ENCODE peak calls at places on chromosome 7, in eight cellular contexts. H is uterus, S is sigmoid colon, L is prostate gland, P is GM12878, C is heart left ventricle, V is IMR-90, A is ovary. B is an unnamed sample.

GRCh38 chr7:44463169-44463808 is 27.2 kb downstream of the NUDCD3 start:
- DNase-seq in H (no peak), S (no peak), L (no peak), P (no peak), C (no peak), V (no peak), A (no peak), B (no peak)

GRCh38 chr7:149075286-149075685 is 15.2 kb downstream of the ZNF786 start:
- DNase-seq in H (no peak), S (peak), L (no peak), P (no peak), C (no peak), V (no peak), A (no peak), B (no peak)

GRCh38 chr7:67589178-67589577 is 592.5 kb downstream of the TYW1 start:
- DNase-seq in H (no peak), S (no peak), L (no peak), P (no peak), C (no peak), V (no peak), A (no peak), B (no peak)

GRCh38 chr7:135512135-135512887 is 2.4 kb upstream of the CNOT4 start:
- DNase-seq in H (no peak), S (no peak), L (no peak), P (peak), C (no peak), V (peak), A (no peak), B (no peak)

GRCh38 chr7:96657347-96658010 is 52.2 kb downstream of the SEM1 start:
- DNase-seq in H (no peak), S (no peak), L (no peak), P (no peak), C (no peak), V (no peak), A (no peak), B (no peak)

GRCh38 chr7:80900583-80901576 is 18.0 kb downstream of the SEMA3C start:
- DNase-seq in H (no peak), S (no peak), L (no peak), P (no peak), C (no peak), V (peak), A (peak), B (no peak)

GRCh38 chr7:50303082-50303893 is 1.2 kb upstream of the IKZF1 start:
- DNase-seq in H (no peak), S (no peak), L (no peak), P (no peak), C (no peak), V (no peak), A (no peak), B (no peak)

GRCh38 chr7:70752794-70753241 is 379.1 kb upstream of the GALNT17 start:
- DNase-seq in H (no peak), S (no peak), L (no peak), P (no peak), C (no peak), V (peak), A (no peak), B (no peak)

GRCh38 chr7:158322616-158323530 is 264.8 kb downstream of the PTPRN2 start:
- DNase-seq in H (no peak), S (no peak), L (no peak), P (no peak), C (no peak), V (no peak), A (no peak), B (no peak)

GRCh38 chr7:82347808-82348207 is 95.8 kb downstream of the CACNA2D1 start:
- DNase-seq in H (no peak), S (no peak), L (no peak), P (no peak), C (no peak), V (no peak), A (no peak), B (no peak)

GRCh38 chr7:153404781-153405279 is 645.3 kb downstream of the ACTR3B start:
- DNase-seq in H (no peak), S (no peak), L (no peak), P (no peak), C (no peak), V (no peak), A (no peak), B (no peak)

GRCh38 chr7:118129037-118129436 is 54.9 kb upstream of the LSM8 start:
- DNase-seq in H (no peak), S (no peak), L (no peak), P (no peak), C (no peak), V (no peak), A (no peak), B (no peak)

GRCh38 chr7:67309764-67310548 is 313.3 kb downstream of the TYW1 start:
- DNase-seq in H (no peak), S (no peak), L (no peak), P (no peak), C (no peak), V (no peak), A (no peak), B (no peak)

GRCh38 chr7:150735596-150736358 is 1.4 kb upstream of the GIMAP5 start:
- DNase-seq in H (no peak), S (no peak), L (no peak), P (no peak), C (no peak), V (no peak), A (no peak), B (no peak)

GRCh38 chr7:30470163-30470770 is 8.3 kb downstream of the NOD1 start:
- DNase-seq in H (no peak), S (peak), L (no peak), P (no peak), C (peak), V (peak), A (peak), B (no peak)

GRCh38 chr7:149220534-149220933 is 18.9 kb upstream of the ZNF212 start:
- DNase-seq in H (no peak), S (no peak), L (no peak), P (no peak), C (no peak), V (peak), A (no peak), B (peak)

GRCh38 chr7:19119372-19119771 is 1.9 kb upstream of the TWIST1 start:
- DNase-seq in H (no peak), S (no peak), L (no peak), P (no peak), C (no peak), V (no peak), A (no peak), B (no peak)

GRCh38 chr7:20083781-20084180 is 133.4 kb downstream of the MACC1 start:
- DNase-seq in H (peak), S (peak), L (no peak), P (no peak), C (no peak), V (peak), A (peak), B (peak)

GRCh38 chr7:107857541-107857912 is 33.5 kb upstream of the DLD start:
- DNase-seq in H (no peak), S (no peak), L (no peak), P (no peak), C (no peak), V (peak), A (peak), B (no peak)

GRCh38 chr7:110988890-110989501 is 101.9 kb upstream of the LRRN3 start:
- DNase-seq in H (no peak), S (no peak), L (no peak), P (no peak), C (no peak), V (peak), A (no peak), B (no peak)

GRCh38 chr7:88429382-88429781 is 122.7 kb upstream of the STEAP4 start:
- DNase-seq in H (no peak), S (no peak), L (no peak), P (no peak), C (no peak), V (no peak), A (no peak), B (no peak)

GRCh38 chr7:128032605-128033235 is 1.5 kb upstream of the LRRC4 start:
- DNase-seq in H (no peak), S (peak), L (no peak), P (no peak), C (no peak), V (peak), A (peak), B (no peak)

GRCh38 chr7:104848386-104848990 is 165.5 kb upstream of the KMT2E start:
- DNase-seq in H (peak), S (no peak), L (peak), P (no peak), C (peak), V (peak), A (peak), B (peak)

GRCh38 chr7:132977234-132977633 is 104.7 kb downstream of the CHCHD3 start:
- DNase-seq in H (no peak), S (no peak), L (no peak), P (no peak), C (no peak), V (peak), A (no peak), B (no peak)

GRCh38 chr7:43747703-43748102 is 10.8 kb upstream of the BLVRA start:
- DNase-seq in H (no peak), S (no peak), L (no peak), P (no peak), C (no peak), V (no peak), A (no peak), B (no peak)

GRCh38 chr7:12456506-12456905 is 52.8 kb upstream of the VWDE start:
- DNase-seq in H (no peak), S (no peak), L (no peak), P (no peak), C (no peak), V (no peak), A (no peak), B (no peak)

GRCh38 chr7:51187941-51188340 is 128.7 kb downstream of the COBL start:
- DNase-seq in H (no peak), S (no peak), L (no peak), P (no peak), C (peak), V (no peak), A (peak), B (no peak)

GRCh38 chr7:11633325-11633724 is 198.7 kb downstream of the THSD7A start:
- DNase-seq in H (no peak), S (no peak), L (no peak), P (no peak), C (no peak), V (no peak), A (no peak), B (no peak)

GRCh38 chr7:682810-683209 is 43.7 kb upstream of the DNAAF5 start:
- DNase-seq in H (no peak), S (peak), L (no peak), P (no peak), C (no peak), V (no peak), A (no peak), B (no peak)

GRCh38 chr7:23396222-23396621 is 74.1 kb downstream of the IGF2BP3 start:
- DNase-seq in H (no peak), S (no peak), L (no peak), P (no peak), C (no peak), V (peak), A (no peak), B (no peak)

GRCh38 chr7:139426258-139427028 is 57.0 kb downstream of the KLRG2 start:
- DNase-seq in H (no peak), S (no peak), L (no peak), P (no peak), C (no peak), V (no peak), A (no peak), B (no peak)

GRCh38 chr7:23020742-23021401 is 6.9 kb upstream of the HYCC1 start:
- DNase-seq in H (peak), S (peak), L (no peak), P (no peak), C (peak), V (peak), A (no peak), B (peak)

GRCh38 chr7:16982640-16983103 is 100.9 kb upstream of the AGR3 start:
- DNase-seq in H (no peak), S (no peak), L (no peak), P (no peak), C (no peak), V (peak), A (peak), B (no peak)

GRCh38 chr7:140519007-140519399 is 39.7 kb upstream of the MKRN1 start:
- DNase-seq in H (peak), S (peak), L (no peak), P (no peak), C (no peak), V (no peak), A (no peak), B (no peak)

GRCh38 chr7:122412886-122413285 is 108.3 kb upstream of the FEZF1 start:
- DNase-seq in H (peak), S (peak), L (no peak), P (no peak), C (no peak), V (peak), A (peak), B (no peak)

GRCh38 chr7:30028749-30029635 is 780 bp downstream of the PLEKHA8 start:
- DNase-seq in H (no peak), S (peak), L (peak), P (no peak), C (no peak), V (peak), A (peak), B (peak)

GRCh38 chr7:15113752-15114151 is 211.2 kb upstream of the DGKB start:
- DNase-seq in H (no peak), S (no peak), L (no peak), P (no peak), C (no peak), V (no peak), A (no peak), B (no peak)

GRCh38 chr7:106658504-106659368 is 2.2 kb downstream of the CCDC71L start:
- DNase-seq in H (no peak), S (no peak), L (no peak), P (no peak), C (no peak), V (no peak), A (no peak), B (no peak)

GRCh38 chr7:106659369-106659962 is 1.5 kb downstream of the CCDC71L start:
- DNase-seq in H (no peak), S (no peak), L (no peak), P (no peak), C (no peak), V (peak), A (no peak), B (no peak)

GRCh38 chr7:106660862-106661720 is at the start of gene CCDC71L:
- DNase-seq in H (peak), S (peak), L (peak), P (peak), C (peak), V (peak), A (peak), B (peak)

GRCh38 chr7:106657085-106657991 is 3.6 kb downstream of the CCDC71L start:
- DNase-seq in H (no peak), S (no peak), L (no peak), P (no peak), C (no peak), V (peak), A (no peak), B (no peak)

DNA sequence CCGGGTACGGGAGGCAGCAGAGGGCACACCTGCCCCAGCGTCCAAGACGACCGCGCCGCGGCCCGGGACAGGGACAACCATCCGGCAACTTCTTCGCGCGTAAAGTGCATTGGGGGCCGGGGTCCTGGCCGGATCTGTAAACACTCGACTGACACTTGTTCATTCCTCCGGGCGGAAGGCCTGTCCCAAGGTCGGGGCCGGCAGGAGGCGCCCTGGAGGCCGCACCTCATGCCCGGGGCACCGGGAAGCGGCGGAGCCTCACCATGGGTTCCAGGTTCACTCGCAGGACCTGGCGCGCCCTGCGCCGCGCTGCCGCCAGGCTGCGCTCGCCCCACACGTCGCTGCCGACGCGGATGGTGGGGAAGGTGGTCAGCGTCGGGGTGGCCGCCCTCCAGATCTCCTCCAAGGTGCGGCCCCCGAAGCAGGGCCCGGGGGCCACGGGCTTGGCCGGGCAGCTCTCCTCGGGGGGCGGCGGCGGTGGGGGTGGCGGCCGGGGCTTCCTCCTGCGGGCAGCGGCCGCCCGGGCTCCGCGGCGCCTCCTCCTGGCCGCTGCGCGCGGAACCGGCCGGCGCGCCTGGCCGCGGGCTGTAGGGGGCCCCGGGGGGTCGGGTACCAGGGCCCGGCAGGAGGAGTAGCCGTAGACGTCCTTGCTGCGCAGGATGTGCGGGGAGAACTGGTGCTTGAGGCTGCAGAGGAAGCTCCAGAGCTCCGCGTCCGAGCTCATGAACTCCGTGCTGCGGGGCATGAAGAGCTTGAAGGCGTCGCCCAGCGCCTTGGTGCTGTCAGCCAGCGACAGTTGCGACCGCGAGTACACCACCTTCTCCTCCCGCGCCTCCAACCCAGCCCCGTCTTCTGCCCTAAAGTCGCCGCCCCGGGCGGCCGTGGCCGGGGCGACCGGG is 746 bp downstream of the CCDC71L start:
- DNase-seq in H (peak), S (peak), L (peak), P (peak), C (peak), V (peak), A (peak), B (peak)
- TF ChIP-seq POLR2A in H (no peak), S (no peak), L (peak), P (peak), C (no peak), V (no peak), A (no peak), B (no peak)

DNA sequence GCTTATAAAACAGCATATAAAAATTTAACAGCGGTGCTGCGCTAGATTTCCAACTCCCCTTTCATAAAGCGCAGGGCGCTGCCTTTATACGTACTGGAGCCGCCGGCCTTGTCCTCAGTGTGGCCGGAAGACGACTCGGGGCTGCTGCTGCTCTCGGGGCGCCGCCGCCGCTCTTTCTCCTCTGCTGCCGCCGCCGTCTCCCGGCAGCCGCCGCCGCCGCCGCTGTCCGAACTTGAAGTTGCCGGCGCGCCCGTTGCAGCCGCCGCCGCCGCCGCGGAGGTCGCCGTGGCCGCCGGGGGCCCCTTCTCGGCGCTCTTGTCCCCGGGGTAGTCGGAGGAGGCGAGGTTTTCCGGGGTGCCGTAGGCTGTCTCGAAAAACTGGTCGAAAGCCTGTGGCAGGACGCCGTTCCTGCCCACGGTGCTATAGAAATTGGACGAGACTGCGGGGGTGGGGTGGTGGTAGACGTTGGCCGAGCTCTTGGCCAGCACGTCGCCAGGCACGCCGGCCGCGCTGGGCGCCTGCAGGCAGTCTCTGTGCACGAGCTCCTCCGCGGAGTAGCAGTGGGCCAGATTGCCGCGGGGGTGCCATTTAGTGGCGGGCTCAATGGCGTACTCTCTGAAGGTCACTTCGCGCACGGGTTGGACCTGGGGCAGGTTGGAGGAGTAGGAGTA is 555 bp downstream of the HOXA11 start:
- DNase-seq in H (peak), S (peak), L (peak), P (no peak), C (no peak), V (peak), A (no peak), B (no peak)
- TF ChIP-seq POLR2A in H (no peak), S (peak), L (peak), P (no peak), C (no peak), V (no peak), A (no peak), B (peak)

GRCh38 chr7:27740449-27741086 is 606 bp downstream of the TAX1BP1 start:
- DNase-seq in H (peak), S (peak), L (peak), P (peak), C (peak), V (peak), A (peak), B (peak)
- TF ChIP-seq POLR2A in H (peak), S (peak), L (peak), P (peak), C (peak), V (peak), A (peak), B (peak)

GRCh38 chr7:5526190-5527037 is 102.8 kb upstream of the TNRC18 start:
- DNase-seq in H (peak), S (peak), L (peak), P (no peak), C (peak), V (peak), A (peak), B (no peak)
- TF ChIP-seq POLR2A in H (no peak), S (peak), L (no peak), P (no peak), C (no peak), V (no peak), A (no peak), B (peak)

DNA sequence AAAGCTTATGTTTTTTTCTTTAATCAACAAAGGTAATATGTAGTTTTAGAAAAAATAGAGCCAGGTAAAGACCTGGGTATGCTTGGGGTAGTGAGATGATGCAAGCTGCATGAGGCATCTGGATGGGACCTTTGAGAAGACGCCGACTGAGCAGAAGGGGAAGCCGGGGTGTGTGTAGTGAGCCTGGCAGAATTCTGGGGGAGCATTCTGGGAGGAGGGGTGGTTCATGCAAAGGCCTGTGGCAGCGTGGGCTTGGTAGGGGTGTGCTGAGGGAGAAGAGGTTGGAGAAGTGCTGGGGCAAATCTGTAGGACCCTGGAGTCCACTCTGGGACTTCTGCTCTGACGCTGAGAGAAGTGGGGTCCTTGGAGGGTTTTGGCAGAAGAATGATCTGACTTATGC is 33.9 kb upstream of the SHH start:
- DNase-seq in H (no peak), S (peak), L (no peak), P (no peak), C (no peak), V (no peak), A (no peak), B (no peak)
- TF ChIP-seq POLR2A in H (no peak), S (no peak), L (no peak), P (no peak), C (no peak), V (no peak), A (no peak), B (no peak)

GRCh38 chr7:143388491-143389101 is 7.5 kb downstream of the ZYX start:
- DNase-seq in H (no peak), S (peak), L (no peak), P (no peak), C (no peak), V (no peak), A (no peak), B (no peak)

GRCh38 chr7:143388051-143388450 is 6.9 kb downstream of the ZYX start:
- DNase-seq in H (no peak), S (peak), L (no peak), P (no peak), C (no peak), V (no peak), A (no peak), B (no peak)

GRCh38 chr7:143389316-143390097 is 8.4 kb downstream of the ZYX start:
- DNase-seq in H (no peak), S (peak), L (no peak), P (no peak), C (no peak), V (no peak), A (no peak), B (no peak)

GRCh38 chr7:143385891-143386781 is 5.0 kb downstream of the ZYX start:
- DNase-seq in H (no peak), S (peak), L (no peak), P (no peak), C (no peak), V (no peak), A (no peak), B (no peak)

GRCh38 chr7:143387156-143387975 is 6.2 kb downstream of the ZYX start:
- DNase-seq in H (no peak), S (peak), L (no peak), P (no peak), C (no peak), V (no peak), A (no peak), B (no peak)
- TF ChIP-seq POLR2A in H (no peak), S (no peak), L (no peak), P (peak), C (no peak), V (no peak), A (no peak), B (no peak)

B was measured in H54.